ENCODE peak calls at places on chromosomes 7 and 10, in four cellular contexts. V, O, S and H are unnamed samples.

GRCh38 chr7:24865994-24866615 is 108.8 kb upstream of the GSDME start:
- DNase-seq in V (no peak), O (no peak), S (no peak), H (no peak)

GRCh38 chr10:62890395-62890794 is 74.2 kb upstream of the EGR2 start:
- DNase-seq in V (no peak), O (no peak), S (no peak), H (no peak)

GRCh38 chr7:151013356-151013727 is 11.0 kb downstream of the ATG9B start:
- DNase-seq in V (no peak), O (no peak), S (no peak), H (no peak)

GRCh38 chr10:3754727-3755439 is 30.1 kb downstream of the KLF6 start:
- DNase-seq in V (no peak), O (peak; percentile 62), S (no peak), H (no peak)

GRCh38 chr7:150686030-150686626 is 622 bp downstream of the GIMAP2 start:
- DNase-seq in V (no peak), O (no peak), S (no peak), H (no peak)

GRCh38 chr10:78458983-78459638 is 425.4 kb downstream of the RPS24 start:
- DNase-seq in V (no peak), O (peak; percentile 47), S (no peak), H (no peak)

GRCh38 chr10:94500063-94500462 is 45.5 kb upstream of the HELLS start:
- DNase-seq in V (no peak), O (peak; percentile 22), S (no peak), H (no peak)

GRCh38 chr7:12757443-12757842 is 70.0 kb downstream of the ARL4A start:
- DNase-seq in V (no peak), O (no peak), S (no peak), H (no peak)

GRCh38 chr10:103884681-103885139 is 29.3 kb upstream of the SH3PXD2A start:
- DNase-seq in V (peak; percentile 27), O (peak; percentile 54), S (no peak), H (peak; percentile 32)

GRCh38 chr7:11748884-11749283 is 83.1 kb downstream of the THSD7A start:
- DNase-seq in V (no peak), O (peak; percentile 3), S (no peak), H (no peak)

GRCh38 chr7:90587766-90588165 is 8.4 kb upstream of the CDK14 start:
- DNase-seq in V (no peak), O (no peak), S (no peak), H (no peak)

GRCh38 chr7:158860394-158860793 is 4.0 kb downstream of the DYNC2I1 start:
- DNase-seq in V (no peak), O (no peak), S (no peak), H (no peak)

GRCh38 chr10:46536781-46537180 is 19.7 kb downstream of the GPRIN2 start:
- DNase-seq in V (no peak), O (no peak), S (no peak), H (no peak)

GRCh38 chr7:43078794-43079193 is 33.7 kb upstream of the HECW1 start:
- DNase-seq in V (no peak), O (no peak), S (no peak), H (no peak)

GRCh38 chr10:23197416-23197861 is 5.3 kb downstream of the PTF1A start:
- DNase-seq in V (no peak), O (no peak), S (no peak), H (no peak)

GRCh38 chr7:140983802-140984201 is 30.9 kb downstream of the MRPS33 start:
- DNase-seq in V (no peak), O (peak; percentile 57), S (no peak), H (no peak)

GRCh38 chr7:55019329-55019690 is 493 bp downstream of the EGFR start:
- DNase-seq in V (peak; percentile 24), O (no peak), S (no peak), H (no peak)

GRCh38 chr7:55912748-55913158 is 25.5 kb downstream of the ZNF713 start:
- DNase-seq in V (no peak), O (no peak), S (no peak), H (no peak)

GRCh38 chr7:68888971-68889385 is 709.3 kb upstream of the AUTS2 start:
- DNase-seq in V (no peak), O (no peak), S (no peak), H (no peak)

GRCh38 chr7:92691578-92691977 is 101.4 kb upstream of the FAM133B start:
- DNase-seq in V (no peak), O (peak; percentile 43), S (peak; percentile 37), H (no peak)

GRCh38 chr7:17725761-17726160 is 214.5 kb downstream of the SNX13 start:
- DNase-seq in V (no peak), O (no peak), S (no peak), H (no peak)

GRCh38 chr7:30660331-30661255 is 21.7 kb downstream of the CRHR2 start:
- DNase-seq in V (no peak), O (no peak), S (no peak), H (no peak)

GRCh38 chr7:30028749-30029635 is 780 bp downstream of the PLEKHA8 start:
- DNase-seq in V (no peak), O (peak; percentile 62), S (no peak), H (peak; percentile 19)

GRCh38 chr10:336247-336646 is 201.0 kb downstream of the ZMYND11 start:
- DNase-seq in V (no peak), O (no peak), S (no peak), H (no peak)

GRCh38 chr7:45155941-45156340 is 1.6 kb upstream of the RAMP3 start:
- DNase-seq in V (no peak), O (no peak), S (no peak), H (no peak)

GRCh38 chr10:30172663-30173062 is 113.3 kb upstream of the JCAD start:
- DNase-seq in V (no peak), O (no peak), S (no peak), H (no peak)

GRCh38 chr10:49471532-49471931 is 67.4 kb downstream of the ERCC6 start:
- DNase-seq in V (no peak), O (no peak), S (no peak), H (no peak)

GRCh38 chr10:85047979-85048378 is 719.6 kb downstream of the CCSER2 start:
- DNase-seq in V (no peak), O (no peak), S (no peak), H (no peak)

GRCh38 chr7:111796671-111797070 is 234.4 kb upstream of the IMMP2L start:
- DNase-seq in V (no peak), O (peak; percentile 24), S (no peak), H (no peak)

GRCh38 chr7:128191136-128191844 is 49.8 kb upstream of the LEP start:
- DNase-seq in V (no peak), O (no peak), S (no peak), H (no peak)

GRCh38 chr7:128190051-128190640 is 50.9 kb upstream of the LEP start:
- DNase-seq in V (no peak), O (no peak), S (no peak), H (no peak)

GRCh38 chr7:128189231-128189930 is 51.7 kb upstream of the LEP start:
- DNase-seq in V (no peak), O (no peak), S (no peak), H (no peak)

GRCh38 chr7:128194533-128195282 is 46.4 kb upstream of the LEP start:
- DNase-seq in V (no peak), O (no peak), S (no peak), H (no peak)

GRCh38 chr7:128192497-128193142 is 48.5 kb upstream of the LEP start:
- DNase-seq in V (no peak), O (no peak), S (no peak), H (no peak)
- TF ChIP-seq TAF1 in V (no peak), O (no peak), S (no peak), H (no peak)

GRCh38 chr7:100573691-100574361 is at the start of gene SAP25:
- DNase-seq in V (no peak), O (no peak), S (no peak), H (no peak)
- TF ChIP-seq POLR2AphosphoS5 in V (no peak), O (no peak), S (no peak), H (no peak)

GRCh38 chr7:130436253-130436652 is 4.6 kb downstream of the CEP41 start:
- DNase-seq in V (no peak), O (no peak), S (no peak), H (no peak)

GRCh38 chr7:130444230-130444629 is 3.4 kb upstream of the CEP41 start:
- DNase-seq in V (no peak), O (no peak), S (no peak), H (no peak)

GRCh38 chr7:130445008-130445407 is 4.2 kb upstream of the CEP41 start:
- DNase-seq in V (no peak), O (no peak), S (no peak), H (no peak)

GRCh38 chr7:130441408-130441854 is 615 bp upstream of the CEP41 start:
- DNase-seq in V (no peak), O (peak; percentile 28), S (no peak), H (no peak)

DNA sequence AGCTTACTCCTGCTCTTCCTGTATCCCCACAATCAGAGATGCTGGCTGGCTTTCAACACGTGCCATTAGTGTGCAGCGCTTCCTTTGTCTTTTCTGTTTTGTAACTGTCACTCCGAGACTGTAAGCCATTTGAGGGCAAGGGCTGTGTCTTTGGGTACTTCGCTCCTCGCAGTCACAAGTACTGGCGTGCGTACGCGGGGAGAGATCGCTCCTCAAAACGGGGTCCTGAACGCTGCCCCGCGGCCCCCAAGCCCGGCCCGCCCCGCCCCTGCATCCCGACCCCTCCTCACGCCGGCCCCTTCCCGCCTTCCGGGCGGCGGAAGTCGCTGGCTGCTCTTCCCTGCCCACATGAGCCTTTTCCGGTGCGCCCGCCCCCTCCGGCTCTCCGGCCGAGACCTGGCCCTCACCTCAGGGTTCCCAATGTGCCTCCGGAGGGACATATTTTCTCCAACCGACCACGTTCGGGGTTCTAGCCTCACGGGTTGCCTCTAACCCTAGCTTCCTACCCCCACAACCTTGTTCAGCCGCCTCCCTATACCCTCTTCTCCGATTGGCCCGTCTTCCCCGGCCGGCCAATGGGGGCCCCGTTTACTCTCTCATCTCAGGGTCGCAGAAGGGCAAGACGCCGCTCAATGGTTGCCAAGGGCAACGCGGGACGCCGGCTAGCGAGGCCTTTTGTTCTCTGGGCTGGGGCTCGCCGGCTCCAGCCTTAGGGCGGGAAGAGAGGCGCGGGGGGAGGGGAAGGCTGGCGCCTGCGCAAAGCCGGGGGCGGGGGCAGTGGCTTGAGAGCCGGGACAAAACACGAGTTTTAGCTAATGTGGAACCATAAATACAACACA is at the start of gene CEP41:
- DNase-seq in V (peak; percentile 90), O (peak; percentile 96), S (peak; percentile 83), H (peak; percentile 93)
- TF ChIP-seq POLR2A in V (peak; percentile 28), O (peak; percentile 47), S (peak; percentile 62), H (peak; percentile 54)

GRCh38 chr7:81534996-81535395 is 234.9 kb downstream of the HGF start:
- DNase-seq in V (no peak), O (no peak), S (no peak), H (no peak)

GRCh38 chr7:81529785-81530184 is 240.1 kb downstream of the HGF start:
- DNase-seq in V (no peak), O (no peak), S (no peak), H (no peak)

GRCh38 chr7:81534446-81534845 is 235.4 kb downstream of the HGF start:
- DNase-seq in V (no peak), O (no peak), S (no peak), H (no peak)
- TF ChIP-seq TAF1 in V (no peak), O (no peak), S (no peak), H (no peak)